ENCODE peak calls at places on chromosomes 11 and 22, in eight cellular contexts. Z is HCT116; U is body of pancreas; L is neural progenitor cell; Q is mammary epithelial cell; C is HAP-1; I is cardiac muscle cell; K is naive thymus-derived CD4-positive, alpha-beta T cell. G is an unnamed sample.
A peak's percentile ranks its signal among the peaks of the same experiment; 100 is the strongest.

GRCh38 chr11:61392991-61393595 is 706 bp downstream of the TMEM216 start:
- DNase-seq in Z (no peak), U (no peak), L (peak; percentile 22), Q (no peak), C (peak; percentile 39), I (peak; percentile 33), K (peak; percentile 37), G (no peak)

GRCh38 chr22:36823177-36823839 is 6.5 kb upstream of the PVALB start:
- DNase-seq in Z (no peak), U (no peak), L (peak; percentile 58), Q (no peak), C (no peak), I (peak; percentile 4), K (no peak), G (no peak)

GRCh38 chr11:19474954-19475811 is 234.4 kb upstream of the E2F8 start:
- DNase-seq in Z (no peak), U (no peak), L (peak; percentile 73), Q (no peak), C (peak; percentile 92), I (no peak), K (no peak), G (no peak)

GRCh38 chr11:72039108-72039850 is 40.6 kb downstream of the IL18BP start:
- DNase-seq in Z (no peak), U (peak; percentile 68), L (no peak), Q (no peak), C (no peak), I (peak; percentile 27), K (no peak), G (no peak)

GRCh38 chr22:35140879-35141745 is 75.2 kb downstream of the ISX start:
- DNase-seq in Z (no peak), U (no peak), L (peak; percentile 67), Q (no peak), C (no peak), I (no peak), K (no peak), G (no peak)

GRCh38 chr11:27898166-27898565 is 197.9 kb upstream of the BDNF start:
- DNase-seq in Z (no peak), U (no peak), L (no peak), Q (no peak), C (no peak), I (no peak), K (no peak), G (no peak)

GRCh38 chr11:120037111-120037510 is 100.8 kb downstream of the TRIM29 start:
- DNase-seq in Z (no peak), U (no peak), L (no peak), Q (no peak), C (no peak), I (no peak), K (no peak), G (no peak)

GRCh38 chr22:38041760-38042584 is 15.2 kb upstream of the PICK1 start:
- DNase-seq in Z (no peak), U (no peak), L (no peak), Q (no peak), C (no peak), I (no peak), K (no peak), G (no peak)

GRCh38 chr22:35330258-35330861 is 30.7 kb downstream of the TOM1 start:
- DNase-seq in Z (no peak), U (no peak), L (no peak), Q (no peak), C (no peak), I (peak; percentile 95), K (peak; percentile 57), G (peak; percentile 92)

GRCh38 chr22:46587492-46588278 is 32.5 kb upstream of the GRAMD4 start:
- DNase-seq in Z (no peak), U (no peak), L (no peak), Q (no peak), C (no peak), I (no peak), K (no peak), G (peak; percentile 70)
- H3K4me3 ChIP-seq in Z (no peak overlapping the region), U (no peak overlapping the region), L (no peak overlapping the region), Q (no peak overlapping the region), C (no peak overlapping the region), I (no peak overlapping the region), K (no peak overlapping the region), G (no peak overlapping the region)

GRCh38 chr11:122633219-122633829 is 22.2 kb upstream of the UBASH3B start:
- DNase-seq in Z (no peak), U (no peak), L (peak; percentile 73), Q (peak; percentile 49), C (peak; percentile 26), I (peak; percentile 72), K (peak; percentile 38), G (no peak)
- H3K4me1 ChIP-seq in Z (peaks cover 3% of the 10 kb centered on the region), U (peaks cover 4% of the 10 kb centered on the region), L (peaks cover 3% of the 10 kb centered on the region), Q (peaks cover 24% of the 10 kb centered on the region), C (no peaks in the 10 kb centered on the region), I (no peaks in the 10 kb centered on the region), K (peaks cover 3% of the 10 kb centered on the region), G (no peaks in the 10 kb centered on the region)

GRCh38 chr11:459511-460220 is 9.6 kb downstream of the PTDSS2 start:
- DNase-seq in Z (no peak), U (no peak), L (no peak), Q (no peak), C (no peak), I (no peak), K (no peak), G (peak; percentile 41)

GRCh38 chr11:460331-461199 is 10.5 kb downstream of the PTDSS2 start:
- DNase-seq in Z (no peak), U (no peak), L (no peak), Q (no peak), C (no peak), I (peak; percentile 79), K (no peak), G (peak; percentile 40)

GRCh38 chr11:461626-462025 is 11.5 kb downstream of the PTDSS2 start:
- DNase-seq in Z (no peak), U (no peak), L (no peak), Q (no peak), C (no peak), I (no peak), K (no peak), G (no peak)

GRCh38 chr11:464316-464715 is 14.2 kb downstream of the PTDSS2 start:
- DNase-seq in Z (no peak), U (no peak), L (no peak), Q (no peak), C (no peak), I (no peak), K (no peak), G (peak; percentile 43)

GRCh38 chr11:462107-462890 is 12.2 kb downstream of the PTDSS2 start:
- DNase-seq in Z (no peak), U (no peak), L (no peak), Q (no peak), C (no peak), I (no peak), K (no peak), G (peak; percentile 41)
- H3K4me3 ChIP-seq in Z (no peak overlapping the region), U (no peak overlapping the region), L (no peak overlapping the region), Q (no peak overlapping the region), C (no peak overlapping the region), I (no peak overlapping the region), K (no peak overlapping the region), G (no peak overlapping the region)

DNA sequence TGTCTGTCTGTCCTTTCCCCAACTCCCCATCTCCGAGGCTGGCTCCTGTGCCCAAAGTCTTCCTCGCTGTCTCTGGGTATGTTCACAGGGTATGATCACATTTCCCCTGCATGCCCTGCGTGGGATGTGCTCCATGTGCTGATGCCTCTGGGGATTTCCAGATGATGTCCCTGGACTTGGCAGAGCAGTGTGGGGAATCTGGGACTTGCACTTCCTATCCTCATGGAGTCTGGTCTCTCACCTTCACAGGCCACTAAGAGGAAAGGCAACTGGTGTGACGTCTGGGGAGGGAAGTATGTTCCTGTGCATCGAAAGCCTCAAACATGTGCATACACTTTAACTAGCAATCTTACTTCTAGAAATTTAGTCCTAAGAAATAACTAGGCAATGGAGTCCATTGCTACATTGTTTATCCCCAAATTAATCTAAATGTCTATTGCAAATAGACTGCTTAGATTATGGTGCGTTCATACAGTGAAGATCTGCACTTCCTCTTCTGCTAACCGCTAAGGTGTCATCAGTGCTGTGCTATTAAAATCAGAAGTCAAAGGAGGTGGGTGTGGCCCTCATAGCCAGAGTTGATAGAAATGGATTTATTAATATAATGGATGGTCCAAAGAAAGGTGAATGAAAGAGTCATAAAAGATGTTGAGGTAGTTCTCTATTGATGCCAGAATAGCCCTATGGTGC is 20.8 kb downstream of the TIMP3 start:
- DNase-seq in Z (no peak), U (no peak), L (no peak), Q (no peak), C (no peak), I (no peak), K (no peak), G (no peak)
- H3K4me1 ChIP-seq in Z (no peaks in the 10 kb centered on the region), U (no peaks in the 10 kb centered on the region), L (no peaks in the 10 kb centered on the region), Q (peaks cover 29% of the 10 kb centered on the region), C (no peaks in the 10 kb centered on the region), I (peaks cover 35% of the 10 kb centered on the region), K (no peaks in the 10 kb centered on the region), G (peaks cover 22% of the 10 kb centered on the region)

GRCh38 chr11:46916251-46916650 is 2.1 kb downstream of the LRP4 start:
- DNase-seq in Z (no peak), U (no peak), L (no peak), Q (no peak), C (no peak), I (no peak), K (no peak), G (no peak)
- H3K4me3 ChIP-seq in Z (no peak overlapping the region), U (no peak overlapping the region), L (peak overlapping the region; percentile 68), Q (peak overlapping the region; percentile 62), C (peak overlapping the region; percentile 72), I (peak overlapping the region; percentile 51), K (no peak overlapping the region), G (peak overlapping the region; percentile 90)

G was measured in psoas muscle.